ENCODE peak calls at places on chromosome 12, in five cellular contexts. One of them, this sample, is unnamed.

GRCh38 chr12:130083002-130083401 is 79.3 kb upstream of the FZD10 start:
- DNase-seq in dorsolateral prefrontal cortex: no peak
- DNase-seq in fibroblast of lung: no peak
- DNase-seq in fibroblast of the aortic adventitia: no peak
- DNase-seq in astrocyte of the cerebellum: no peak
- DNase-seq in this sample: no peak

GRCh38 chr12:67826946-67827719 is 162.1 kb upstream of the IFNG-AS1 start:
- DNase-seq in fibroblast of the aortic adventitia: peak; percentile 35
- DNase-seq in fibroblast of lung: peak; percentile 70
- DNase-seq in astrocyte of the cerebellum: no peak
- DNase-seq in dorsolateral prefrontal cortex: no peak
- DNase-seq in this sample: peak; percentile 47

GRCh38 chr12:27523305-27523641 is 733 bp upstream of the PPFIBP1 start:
- DNase-seq in fibroblast of the aortic adventitia: no peak
- DNase-seq in astrocyte of the cerebellum: no peak
- DNase-seq in fibroblast of lung: no peak
- DNase-seq in dorsolateral prefrontal cortex: no peak
- DNase-seq in this sample: peak; percentile 46

GRCh38 chr12:39605501-39605900 is 14.1 kb downstream of the ABCD2 start:
- DNase-seq in astrocyte of the cerebellum: peak; percentile 80
- DNase-seq in fibroblast of the aortic adventitia: no peak
- DNase-seq in dorsolateral prefrontal cortex: no peak
- DNase-seq in fibroblast of lung: peak; percentile 74
- DNase-seq in this sample: peak; percentile 72

GRCh38 chr12:112979281-112979680 is 962 bp downstream of the OAS2 start:
- DNase-seq in fibroblast of the aortic adventitia: no peak
- DNase-seq in dorsolateral prefrontal cortex: no peak
- DNase-seq in fibroblast of lung: no peak
- DNase-seq in astrocyte of the cerebellum: no peak
- DNase-seq in this sample: no peak

GRCh38 chr12:101793401-101793800 is 37.4 kb downstream of the GNPTAB start:
- DNase-seq in astrocyte of the cerebellum: peak; percentile 48
- DNase-seq in fibroblast of the aortic adventitia: peak; percentile 66
- DNase-seq in dorsolateral prefrontal cortex: no peak
- DNase-seq in fibroblast of lung: peak; percentile 87
- DNase-seq in this sample: peak; percentile 85

GRCh38 chr12:84634526-84634925 is 278.1 kb downstream of the SLC6A15 start:
- DNase-seq in fibroblast of lung: no peak
- DNase-seq in astrocyte of the cerebellum: no peak
- DNase-seq in fibroblast of the aortic adventitia: no peak
- DNase-seq in dorsolateral prefrontal cortex: no peak
- DNase-seq in this sample: no peak

GRCh38 chr12:116245189-116245588 is 32.3 kb downstream of the MED13L start:
- DNase-seq in astrocyte of the cerebellum: no peak
- DNase-seq in dorsolateral prefrontal cortex: no peak
- DNase-seq in fibroblast of lung: peak; percentile 11
- DNase-seq in fibroblast of the aortic adventitia: no peak
- DNase-seq in this sample: no peak

GRCh38 chr12:13044859-13045384 is 741 bp downstream of the FAM234B start:
- DNase-seq in fibroblast of the aortic adventitia: peak; percentile 22
- DNase-seq in dorsolateral prefrontal cortex: no peak
- DNase-seq in astrocyte of the cerebellum: no peak
- DNase-seq in fibroblast of lung: peak; percentile 3
- DNase-seq in this sample: peak; percentile 12

DNA sequence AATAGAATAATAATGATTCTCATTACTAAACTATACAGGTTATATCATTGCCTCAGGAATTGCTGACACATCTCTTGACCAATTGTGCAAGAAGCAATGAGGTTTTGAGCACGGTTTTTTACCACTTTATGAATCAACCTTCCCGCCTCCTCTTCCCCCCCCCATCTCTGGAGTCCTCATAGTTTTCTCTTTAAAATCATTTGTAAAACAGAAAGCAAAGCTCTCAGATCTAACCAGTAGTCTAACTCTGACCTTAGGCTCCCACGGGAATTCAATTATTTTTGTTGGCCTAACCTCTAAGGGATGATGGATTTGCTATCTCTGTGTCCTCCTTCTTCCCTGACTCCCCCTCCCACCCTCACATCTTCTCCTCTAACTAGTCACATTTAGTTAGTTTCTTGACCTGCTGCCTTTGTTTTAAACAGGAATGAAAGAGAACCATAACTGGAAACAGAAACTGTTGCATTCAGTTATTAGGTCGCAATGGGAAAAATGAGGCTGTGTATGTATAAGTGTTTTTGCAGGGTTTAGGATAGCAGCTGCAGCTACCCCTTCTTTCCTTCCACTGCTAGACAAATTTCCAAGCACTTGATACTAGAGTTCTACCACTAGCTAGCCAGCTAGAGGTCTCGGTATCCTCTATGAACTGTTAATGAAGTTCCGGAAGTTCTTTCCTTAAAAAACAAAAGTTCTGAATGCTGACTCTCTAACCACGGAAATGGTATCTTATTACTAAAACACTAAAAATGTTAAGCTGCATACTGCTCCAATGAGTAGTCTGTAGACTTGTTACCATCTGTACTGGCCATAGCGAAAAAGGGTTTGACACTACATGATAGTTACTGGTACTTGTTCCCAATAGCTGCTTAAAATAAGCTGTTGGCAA is 65.4 kb downstream of the TAOK3 start:
- DNase-seq in fibroblast of lung: peak; percentile 97
- DNase-seq in fibroblast of the aortic adventitia: peak; percentile 93
- DNase-seq in astrocyte of the cerebellum: peak; percentile 79
- DNase-seq in dorsolateral prefrontal cortex: no peak
- DNase-seq in this sample: peak; percentile 93
- H3K4me3 ChIP-seq in fibroblast of lung: peak overlapping the region; percentile 5
- H3K4me3 ChIP-seq in fibroblast of the aortic adventitia: peak overlapping the region; percentile 65
- H3K4me3 ChIP-seq in astrocyte of the cerebellum: peak overlapping the region; percentile 29
- H3K4me3 ChIP-seq in dorsolateral prefrontal cortex: no peak overlapping the region
- H3K4me3 ChIP-seq in this sample: peak overlapping the region; percentile 46

GRCh38 chr12:46559311-46559710 is 186.7 kb upstream of the SLC38A2 start:
- DNase-seq in dorsolateral prefrontal cortex: no peak
- DNase-seq in fibroblast of the aortic adventitia: peak; percentile 81
- DNase-seq in fibroblast of lung: peak; percentile 71
- DNase-seq in astrocyte of the cerebellum: no peak
- DNase-seq in this sample: no peak
- H3K4me3 ChIP-seq in dorsolateral prefrontal cortex: no peak overlapping the region
- H3K4me3 ChIP-seq in fibroblast of the aortic adventitia: no peak overlapping the region
- H3K4me3 ChIP-seq in fibroblast of lung: no peak overlapping the region
- H3K4me3 ChIP-seq in astrocyte of the cerebellum: no peak overlapping the region
- H3K4me3 ChIP-seq in this sample: no peak overlapping the region

DNA sequence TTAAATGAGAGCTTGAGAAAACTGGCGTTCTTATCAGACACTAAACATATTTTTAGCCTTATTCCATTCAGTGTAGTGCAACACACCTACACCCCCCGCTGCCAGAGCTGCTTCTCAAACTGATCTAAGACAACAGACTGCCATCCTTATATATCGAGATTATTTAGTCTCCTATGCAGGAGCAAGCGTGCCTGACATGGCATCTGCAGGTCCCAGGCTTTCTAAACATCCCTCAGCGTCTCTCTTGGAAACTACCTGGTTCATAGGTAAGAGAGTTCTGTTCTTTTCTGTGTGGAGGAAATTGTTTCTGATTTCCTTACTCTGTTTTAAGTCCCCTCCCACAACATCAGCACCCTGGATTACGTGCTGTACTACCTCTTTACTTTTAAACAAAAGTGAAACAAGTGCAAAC is 117.1 kb upstream of the PTPRB start:
- DNase-seq in fibroblast of the aortic adventitia: no peak
- DNase-seq in dorsolateral prefrontal cortex: no peak
- DNase-seq in astrocyte of the cerebellum: no peak
- DNase-seq in fibroblast of lung: no peak
- DNase-seq in this sample: no peak
- H3K4me3 ChIP-seq in fibroblast of the aortic adventitia: peak overlapping the region; percentile 28
- H3K4me3 ChIP-seq in dorsolateral prefrontal cortex: peak overlapping the region; percentile 0
- H3K4me3 ChIP-seq in astrocyte of the cerebellum: no peak overlapping the region
- H3K4me3 ChIP-seq in fibroblast of lung: no peak overlapping the region
- H3K4me3 ChIP-seq in this sample: no peak overlapping the region

GRCh38 chr12:82688619-82689018 is 1.9 kb downstream of the TMTC2 start:
- DNase-seq in fibroblast of lung: no peak
- DNase-seq in dorsolateral prefrontal cortex: no peak
- DNase-seq in fibroblast of the aortic adventitia: no peak
- DNase-seq in astrocyte of the cerebellum: no peak
- DNase-seq in this sample: no peak
- H3K4me3 ChIP-seq in fibroblast of lung: peak overlapping the region; percentile 28
- H3K4me3 ChIP-seq in dorsolateral prefrontal cortex: peak overlapping the region; percentile 51
- H3K4me3 ChIP-seq in fibroblast of the aortic adventitia: peak overlapping the region; percentile 94
- H3K4me3 ChIP-seq in astrocyte of the cerebellum: peak overlapping the region; percentile 84
- H3K4me3 ChIP-seq in this sample: no peak overlapping the region